ENCODE peak calls at places on chromosomes 5 and 9, in seven cellular contexts. F is HepG2, Z is WTC11, P is HEK293T, Y is GM12878, H is K562, B is H1. C is an unnamed sample.

GRCh38 chr5:81450940-81451339 is 57.0 kb upstream of the ACOT12 start:
- DNase-seq in F (peak), Z (no peak), P (no peak), Y (no peak), H (no peak), B (no peak), C (no peak)

GRCh38 chr9:131441441-131441840 is 47.6 kb downstream of the PRRC2B start:
- DNase-seq in F (no peak), Z (no peak), P (no peak), Y (no peak), H (no peak), B (no peak), C (no peak)

GRCh38 chr9:95055851-95056551 is 261.5 kb downstream of the FANCC start:
- DNase-seq in F (no peak), Z (no peak), P (no peak), Y (no peak), H (no peak), B (no peak), C (no peak)

GRCh38 chr5:1093361-1093760 is 18.5 kb downstream of the SLC12A7 start:
- DNase-seq in F (no peak), Z (no peak), P (no peak), Y (no peak), H (no peak), B (no peak), C (no peak)

GRCh38 chr9:14428781-14429230 is 114.9 kb upstream of the NFIB start:
- DNase-seq in F (peak), Z (peak), P (peak), Y (no peak), H (peak), B (peak), C (peak)

GRCh38 chr9:69900406-69900805 is 79.8 kb downstream of the CFAP95 start:
- DNase-seq in F (no peak), Z (no peak), P (no peak), Y (no peak), H (no peak), B (no peak), C (no peak)

GRCh38 chr9:86202338-86202882 is 57.0 kb downstream of the C9orf153 start:
- DNase-seq in F (peak), Z (peak), P (peak), Y (peak), H (peak), B (no peak), C (peak)

GRCh38 chr5:58924306-58924705 is 341.4 kb downstream of the RAB3C start:
- DNase-seq in F (no peak), Z (no peak), P (no peak), Y (no peak), H (no peak), B (no peak), C (no peak)

GRCh38 chr9:131347376-131348020 is 46.4 kb upstream of the PRRC2B start:
- DNase-seq in F (no peak), Z (peak), P (no peak), Y (no peak), H (peak), B (no peak), C (no peak)

GRCh38 chr5:27336817-27337216 is 298.4 kb upstream of the CDH9 start:
- DNase-seq in F (no peak), Z (no peak), P (no peak), Y (no peak), H (no peak), B (no peak), C (no peak)

GRCh38 chr9:123168526-123168925 is 99.9 kb downstream of the STRBP start:
- DNase-seq in F (no peak), Z (no peak), P (no peak), Y (no peak), H (no peak), B (no peak), C (no peak)

GRCh38 chr9:127520941-127521918 is 69.9 kb downstream of the LRSAM1 start:
- DNase-seq in F (no peak), Z (peak), P (no peak), Y (no peak), H (no peak), B (no peak), C (no peak)

GRCh38 chr5:171427318-171428167 is 8.1 kb downstream of the FGF18 start:
- DNase-seq in F (no peak), Z (no peak), P (no peak), Y (no peak), H (no peak), B (no peak), C (no peak)

GRCh38 chr5:19140276-19140675 is 847.7 kb downstream of the CDH18 start:
- DNase-seq in F (no peak), Z (no peak), P (no peak), Y (no peak), H (no peak), B (no peak), C (no peak)

GRCh38 chr5:3024976-3025375 is 273.5 kb upstream of the IRX2 start:
- DNase-seq in F (no peak), Z (no peak), P (no peak), Y (no peak), H (no peak), B (peak), C (no peak)

GRCh38 chr5:149749481-149750365 is 19.6 kb downstream of the PPARGC1B start:
- DNase-seq in F (peak), Z (no peak), P (no peak), Y (no peak), H (no peak), B (no peak), C (no peak)

GRCh38 chr9:125538092-125538473 is 168.9 kb downstream of the MAPKAP1 start:
- DNase-seq in F (peak), Z (no peak), P (no peak), Y (no peak), H (no peak), B (no peak), C (peak)

GRCh38 chr5:98770158-98770910 is 3.1 kb upstream of the RGMB start:
- DNase-seq in F (peak), Z (no peak), P (no peak), Y (no peak), H (no peak), B (no peak), C (no peak)

GRCh38 chr5:92641031-92641962 is 939.7 kb downstream of the NR2F1-AS1 start:
- DNase-seq in F (peak), Z (no peak), P (peak), Y (no peak), H (no peak), B (no peak), C (peak)

GRCh38 chr5:76104027-76104426 is 20.8 kb downstream of the SV2C start:
- DNase-seq in F (peak), Z (peak), P (peak), Y (no peak), H (no peak), B (peak), C (no peak)

GRCh38 chr9:138048184-138048583 is 170.6 kb downstream of the CACNA1B start:
- DNase-seq in F (no peak), Z (no peak), P (no peak), Y (no peak), H (no peak), B (no peak), C (no peak)

GRCh38 chr9:25864509-25864908 is 186.3 kb upstream of the TUSC1 start:
- DNase-seq in F (no peak), Z (no peak), P (no peak), Y (no peak), H (no peak), B (no peak), C (no peak)

GRCh38 chr5:173001229-173001841 is 17.8 kb downstream of the ATP6V0E1 start:
- DNase-seq in F (no peak), Z (no peak), P (no peak), Y (peak), H (no peak), B (no peak), C (no peak)

GRCh38 chr5:175022286-175022685 is 297.9 kb downstream of the MSX2 start:
- DNase-seq in F (no peak), Z (no peak), P (no peak), Y (no peak), H (no peak), B (no peak), C (no peak)

GRCh38 chr9:130770679-130771442 is 64.2 kb upstream of the ABL1 start:
- DNase-seq in F (peak), Z (no peak), P (peak), Y (no peak), H (peak), B (no peak), C (peak)

GRCh38 chr9:70519912-70520724 is 105.7 kb upstream of the KLF9 start:
- DNase-seq in F (no peak), Z (no peak), P (no peak), Y (peak), H (no peak), B (no peak), C (no peak)

GRCh38 chr9:131323629-131324028 is 34.1 kb downstream of the PLPP7 start:
- DNase-seq in F (peak), Z (no peak), P (no peak), Y (no peak), H (peak), B (no peak), C (no peak)

GRCh38 chr5:60339691-60340191 is 360.2 kb downstream of the DEPDC1B start:
- DNase-seq in F (no peak), Z (no peak), P (no peak), Y (no peak), H (no peak), B (no peak), C (no peak)

GRCh38 chr5:132813599-132814440 is 718 bp downstream of the SOWAHA start:
- DNase-seq in F (no peak), Z (peak), P (peak), Y (no peak), H (no peak), B (peak), C (no peak)

GRCh38 chr5:163696270-163696887 is 191.0 kb downstream of the MAT2B start:
- DNase-seq in F (peak), Z (peak), P (peak), Y (peak), H (no peak), B (peak), C (peak)

GRCh38 chr5:89232139-89232603 is 349.2 kb upstream of the MEF2C start:
- DNase-seq in F (no peak), Z (no peak), P (no peak), Y (peak), H (no peak), B (no peak), C (no peak)

GRCh38 chr9:101235105-101235866 is 149.5 kb downstream of the BAAT start:
- DNase-seq in F (peak), Z (no peak), P (peak), Y (no peak), H (peak), B (no peak), C (peak)

GRCh38 chr5:111752426-111752965 is 4.5 kb downstream of the NREP start:
- DNase-seq in F (no peak), Z (no peak), P (no peak), Y (no peak), H (no peak), B (no peak), C (no peak)

GRCh38 chr5:95162231-95162992 is 122.5 kb downstream of the MCTP1 start:
- DNase-seq in F (no peak), Z (no peak), P (no peak), Y (no peak), H (no peak), B (no peak), C (no peak)

GRCh38 chr5:180975338-180975737 is 13.3 kb upstream of the BTNL3 start:
- DNase-seq in F (no peak), Z (no peak), P (no peak), Y (peak), H (no peak), B (no peak), C (no peak)

GRCh38 chr9:35659340-35659739 is 1.2 kb downstream of the CCDC107 start:
- DNase-seq in F (no peak), Z (no peak), P (no peak), Y (no peak), H (no peak), B (no peak), C (no peak)

GRCh38 chr9:78539904-78540303 is 243.0 kb downstream of the PSAT1 start:
- DNase-seq in F (no peak), Z (no peak), P (no peak), Y (no peak), H (no peak), B (no peak), C (no peak)

GRCh38 chr9:97406620-97407177 is 5.2 kb upstream of the TDRD7 start:
- DNase-seq in F (peak), Z (no peak), P (no peak), Y (no peak), H (no peak), B (no peak), C (no peak)

GRCh38 chr5:17910318-17910717 is 276.1 kb downstream of the TAF11L14 start:
- DNase-seq in F (no peak), Z (no peak), P (no peak), Y (no peak), H (no peak), B (no peak), C (no peak)

GRCh38 chr9:36738318-36738975 is 165.8 kb downstream of the MELK start:
- DNase-seq in F (no peak), Z (no peak), P (no peak), Y (no peak), H (no peak), B (no peak), C (peak)
- TF ChIP-seq SP1 in F (no peak), Z (no peak), P (no peak), Y (no peak), H (no peak), B (no peak), C (no peak)

DNA sequence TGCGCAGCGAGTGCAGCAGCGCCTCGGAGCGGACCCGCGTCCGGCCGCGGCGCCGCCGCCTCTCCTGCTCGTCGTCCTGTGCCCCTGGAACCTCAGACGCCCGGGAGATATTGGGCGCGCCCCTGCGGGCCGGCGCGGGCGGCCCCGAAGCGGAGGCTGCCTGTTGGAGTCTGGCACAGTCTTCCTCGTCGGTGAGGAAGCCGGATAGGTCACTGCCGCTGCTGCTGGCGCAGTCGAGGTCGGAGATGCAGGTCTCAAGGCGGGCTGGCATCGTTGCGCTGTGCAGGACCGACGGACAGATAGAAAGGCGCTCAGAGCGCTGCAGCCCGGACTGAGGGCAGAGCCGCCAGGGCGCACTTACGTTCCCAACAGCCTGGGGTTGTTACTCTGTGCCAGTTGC is 344 bp downstream of the NEUROG1 start:
- DNase-seq in F (no peak), Z (no peak), P (no peak), Y (no peak), H (no peak), B (no peak), C (no peak)
- TF ChIP-seq SP1 in F (no peak), Z (no peak), P (no peak), Y (no peak), H (no peak), B (no peak), C (no peak)

GRCh38 chr9:6931913-6932312 is 174.1 kb downstream of the KDM4C start:
- DNase-seq in F (peak), Z (no peak), P (no peak), Y (no peak), H (peak), B (no peak), C (peak)
- TF ChIP-seq SP1 in F (no peak), Z (no peak), P (no peak), Y (no peak), H (no peak), B (no peak), C (no peak)

DNA sequence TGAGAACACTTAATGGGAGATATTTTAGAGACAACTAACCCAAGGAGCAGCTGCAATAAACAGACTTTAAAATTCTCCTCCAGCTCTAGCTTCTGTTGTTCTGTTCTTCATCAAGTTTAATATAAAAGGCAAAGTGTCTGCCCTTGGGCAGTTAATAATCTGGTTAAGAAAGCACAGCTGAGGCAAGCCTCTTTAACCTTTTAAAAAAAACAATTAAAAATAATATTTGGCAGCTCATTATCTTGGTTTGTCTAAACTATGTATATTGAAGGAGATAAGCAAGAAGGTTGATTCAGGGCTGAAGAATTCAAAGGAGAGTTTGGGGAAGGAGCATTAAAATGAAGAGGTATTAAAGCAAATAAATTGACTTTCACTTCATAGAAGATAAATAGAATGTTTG is 75.4 kb downstream of the TSSK1B start:
- DNase-seq in F (no peak), Z (no peak), P (no peak), Y (no peak), H (no peak), B (no peak), C (no peak)
- TF ChIP-seq SP1 in F (no peak), Z (no peak), P (no peak), Y (no peak), H (no peak), B (no peak), C (no peak)

GRCh38 chr5:116532762-116533525 is 41.7 kb downstream of the SEMA6A start:
- DNase-seq in F (peak), Z (no peak), P (no peak), Y (no peak), H (no peak), B (no peak), C (no peak)
- TF ChIP-seq SP1 in F (no peak), Z (no peak), P (no peak), Y (no peak), H (no peak), B (no peak), C (no peak)

GRCh38 chr9:98610711-98611110 is 98.0 kb downstream of the GABBR2 start:
- DNase-seq in F (no peak), Z (no peak), P (no peak), Y (no peak), H (no peak), B (no peak), C (no peak)

GRCh38 chr9:98609646-98610045 is 99.1 kb downstream of the GABBR2 start:
- DNase-seq in F (no peak), Z (no peak), P (no peak), Y (no peak), H (no peak), B (no peak), C (no peak)

GRCh38 chr9:98611986-98612505 is 96.7 kb downstream of the GABBR2 start:
- DNase-seq in F (no peak), Z (no peak), P (no peak), Y (no peak), H (no peak), B (no peak), C (no peak)

GRCh38 chr9:98611319-98611718 is 97.4 kb downstream of the GABBR2 start:
- DNase-seq in F (no peak), Z (no peak), P (no peak), Y (no peak), H (no peak), B (no peak), C (no peak)

DNA sequence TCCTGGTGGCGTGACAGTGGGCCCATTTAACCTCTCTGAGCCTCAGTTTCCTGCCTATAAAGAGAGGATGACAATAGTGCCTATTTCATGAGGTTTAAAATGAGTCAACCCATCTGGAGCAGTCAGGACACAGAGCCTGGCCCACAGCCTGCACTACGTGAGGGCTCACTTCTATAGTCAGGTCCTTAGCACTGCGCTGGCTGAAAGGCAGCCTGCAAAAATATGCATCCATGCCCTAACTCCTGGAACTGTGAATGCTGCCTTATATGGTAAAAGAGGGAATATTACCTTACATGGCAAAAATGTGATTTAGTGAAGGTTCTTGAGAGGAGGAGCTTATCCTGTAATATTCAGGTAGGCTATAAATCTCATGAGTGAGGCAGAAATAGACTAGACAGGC is 98.5 kb downstream of the GABBR2 start:
- DNase-seq in F (no peak), Z (no peak), P (no peak), Y (no peak), H (no peak), B (no peak), C (no peak)
- TF ChIP-seq SP1 in F (no peak), Z (no peak), P (no peak), Y (no peak), H (no peak), B (no peak), C (no peak)

GRCh38 chr9:104286792-104287191 is 192.7 kb downstream of the SMC2 start:
- DNase-seq in F (no peak), Z (no peak), P (no peak), Y (no peak), H (no peak), B (no peak), C (no peak)
- TF ChIP-seq SP1 in F (no peak), Z (no peak), P (no peak), Y (no peak), H (no peak), B (no peak), C (no peak)